ENCODE peak calls at places on chromosomes 5 and 9, in seven cellular contexts. D is prostate gland, G is sigmoid colon, K is GM23338, O is stomach, Q is GM12891, J is GM12878. R is an unnamed sample.

GRCh38 chr5:109996246-109996645 is 306.5 kb downstream of the MAN2A1 start:
- DNase-seq in O (no peak), K (no peak), J (no peak), Q (no peak), G (no peak), D (no peak), R (no peak)

GRCh38 chr5:149256451-149256850 is 15.2 kb upstream of the AFAP1L1 start:
- DNase-seq in G (no peak), D (no peak), Q (no peak), O (no peak), J (no peak), K (no peak), R (no peak)

GRCh38 chr5:136080483-136081180 is 51.8 kb downstream of the TGFBI start:
- DNase-seq in D (peak), G (peak), J (peak), K (peak), Q (peak), O (peak), R (no peak)

GRCh38 chr5:155021858-155022257 is 8.3 kb downstream of the KIF4B start:
- DNase-seq in K (no peak), J (no peak), O (no peak), Q (no peak), G (no peak), D (no peak), R (no peak)

GRCh38 chr5:173988554-173989431 is at the start of gene C5orf47:
- DNase-seq in K (no peak), J (no peak), D (no peak), O (no peak), Q (no peak), G (no peak), R (no peak)

GRCh38 chr9:114116061-114116747 is 17.1 kb upstream of the KIF12 start:
- DNase-seq in G (no peak), K (no peak), D (no peak), Q (no peak), J (no peak), O (no peak), R (no peak)

GRCh38 chr5:170623576-170624181 is 119.9 kb downstream of the KCNIP1 start:
- DNase-seq in G (peak), D (peak), Q (no peak), O (peak), J (no peak), K (peak), R (no peak)

GRCh38 chr9:92728831-92729734 is 35.5 kb downstream of the BICD2 start:
- DNase-seq in G (no peak), Q (peak), J (no peak), O (peak), K (peak), D (no peak), R (peak)

GRCh38 chr5:169299651-169300467 is 1.1 kb downstream of the SLIT3 start:
- DNase-seq in G (peak), K (peak), J (no peak), O (no peak), D (no peak), Q (no peak), R (no peak)

GRCh38 chr5:10555134-10555733 is 8.6 kb upstream of the ANKRD33B start:
- DNase-seq in D (no peak), G (peak), J (no peak), K (no peak), Q (no peak), O (no peak), R (no peak)

GRCh38 chr9:129198737-129199435 is 20.8 kb upstream of the IER5L start:
- DNase-seq in O (no peak), J (no peak), Q (no peak), K (peak), D (no peak), G (no peak), R (no peak)

GRCh38 chr5:142670811-142671210 is 15.1 kb downstream of the FGF1 start:
- DNase-seq in K (no peak), J (no peak), D (no peak), O (no peak), G (no peak), Q (no peak), R (no peak)

GRCh38 chr5:134647750-134648424 is 698 bp upstream of the SEC24A start:
- DNase-seq in K (peak), O (no peak), J (peak), Q (no peak), D (no peak), G (no peak), R (no peak)

GRCh38 chr5:142833517-142834446 is 63.6 kb downstream of the ARHGAP26 start:
- DNase-seq in D (no peak), O (no peak), Q (no peak), G (no peak), K (no peak), J (no peak), R (no peak)

GRCh38 chr9:5512658-5513452 is 2.5 kb downstream of the PDCD1LG2 start:
- DNase-seq in D (no peak), J (no peak), G (no peak), Q (no peak), O (no peak), K (no peak), R (no peak)

GRCh38 chr5:53109041-53109435 is 519 bp downstream of the MOCS2 start:
- DNase-seq in K (peak), O (no peak), G (no peak), J (peak), Q (no peak), D (peak), R (no peak)

GRCh38 chr9:113910036-113910639 is 34.0 kb downstream of the ZNF618 start:
- DNase-seq in O (peak), K (no peak), Q (no peak), D (peak), J (no peak), G (no peak), R (no peak)

GRCh38 chr9:37678789-37679273 is 28.1 kb downstream of the FRMPD1 start:
- DNase-seq in K (peak), J (no peak), Q (no peak), O (no peak), D (no peak), G (no peak), R (peak)

GRCh38 chr9:27377147-27377807 is 80.3 kb upstream of the EQTN start:
- DNase-seq in G (no peak), K (no peak), Q (no peak), O (no peak), D (no peak), J (no peak), R (no peak)

GRCh38 chr5:17694922-17695321 is 60.7 kb downstream of the TAF11L14 start:
- DNase-seq in Q (no peak), O (no peak), K (no peak), G (no peak), D (no peak), J (no peak), R (no peak)

GRCh38 chr5:431001-431710 is 11.8 kb upstream of the EXOC3 start:
- DNase-seq in K (peak), O (peak), Q (peak), G (peak), D (no peak), J (no peak), R (no peak)

GRCh38 chr5:38078161-38078560 is 180.2 kb upstream of the EGFLAM start:
- DNase-seq in J (no peak), Q (no peak), O (no peak), G (no peak), K (no peak), D (no peak), R (no peak)

GRCh38 chr9:36597412-36598178 is 24.9 kb downstream of the MELK start:
- DNase-seq in G (no peak), D (no peak), Q (peak), J (no peak), O (no peak), K (peak), R (no peak)

GRCh38 chr5:74918232-74918669 is 52.1 kb upstream of the FAM169A start:
- DNase-seq in G (no peak), K (no peak), Q (no peak), O (no peak), J (no peak), D (no peak), R (no peak)

GRCh38 chr9:79763861-79764260 is 192.1 kb downstream of the TLE4 start:
- DNase-seq in D (no peak), Q (no peak), K (no peak), O (peak), G (peak), J (no peak), R (no peak)

GRCh38 chr9:125377584-125378250 is 116.1 kb downstream of the GAPVD1 start:
- DNase-seq in G (no peak), J (no peak), D (no peak), Q (no peak), K (no peak), O (no peak), R (no peak)

GRCh38 chr5:103569313-103570060 is 6.9 kb upstream of the NUDT12 start:
- DNase-seq in O (peak), K (no peak), D (no peak), G (no peak), Q (no peak), J (no peak), R (no peak)

GRCh38 chr5:108386345-108387061 is 4.6 kb upstream of the FBXL17 start:
- DNase-seq in J (no peak), K (no peak), O (no peak), Q (no peak), G (no peak), D (no peak), R (no peak)

GRCh38 chr9:80995759-80996158 is 693.6 kb downstream of the TLE1 start:
- DNase-seq in K (no peak), D (no peak), O (no peak), Q (no peak), G (no peak), J (no peak), R (no peak)

GRCh38 chr5:150619359-150620230 is 20.9 kb upstream of the SYNPO start:
- DNase-seq in K (no peak), J (no peak), Q (no peak), G (no peak), D (no peak), O (no peak), R (no peak)

GRCh38 chr5:149062371-149063016 is 368 bp downstream of the SH3TC2 start:
- DNase-seq in J (no peak), D (no peak), G (no peak), O (no peak), K (no peak), Q (no peak), R (no peak)

GRCh38 chr5:58491216-58491892 is at the start of gene GAPT:
- DNase-seq in G (no peak), Q (peak), O (no peak), J (peak), D (no peak), K (no peak), R (no peak)

DNA sequence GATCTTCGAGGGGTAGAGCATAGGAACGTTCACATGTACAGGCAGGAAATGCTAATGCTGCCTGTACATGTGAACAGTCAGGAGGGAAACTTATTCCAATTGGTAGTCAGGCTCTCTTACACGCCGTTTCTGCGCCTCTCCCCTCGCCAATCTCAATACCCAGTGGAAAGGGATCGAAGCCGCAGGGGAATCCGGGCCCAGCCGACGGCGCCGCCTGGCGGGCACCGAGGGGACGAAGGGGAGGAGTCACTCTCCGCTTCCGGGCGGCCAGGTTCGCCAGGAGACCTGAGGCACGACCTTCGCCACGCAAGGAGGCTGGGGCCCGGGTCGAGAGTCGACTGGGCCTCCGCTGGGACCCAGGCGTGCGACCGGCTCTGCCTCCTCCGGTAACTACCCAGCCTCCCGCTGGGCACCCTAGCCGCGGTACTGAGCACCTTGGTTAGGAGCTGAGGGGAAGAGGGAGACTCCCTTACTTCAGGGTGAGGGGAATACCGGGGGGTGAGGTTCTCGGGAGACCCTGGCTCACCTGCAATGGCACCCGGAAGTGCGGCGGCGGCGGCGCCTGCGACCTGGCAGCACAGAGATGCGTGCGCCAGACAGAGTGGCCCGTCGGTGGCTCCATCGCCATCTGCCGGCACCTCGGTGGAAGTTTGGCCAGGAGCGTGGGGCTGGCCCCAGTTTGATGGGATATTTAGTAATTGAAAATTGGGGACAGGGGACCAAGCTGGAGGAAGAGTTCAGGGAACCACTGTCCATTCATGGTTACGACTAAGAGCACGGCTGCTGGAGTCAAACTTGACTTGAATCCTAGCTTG is at the start of gene PIGO:
- DNase-seq in G (peak), D (peak), J (no peak), K (peak), Q (peak), O (peak), R (no peak)
- TF ChIP-seq POLR2AphosphoS5 in G (no peak), D (peak), J (peak), K (peak), Q (peak), O (peak), R (no peak)

DNA sequence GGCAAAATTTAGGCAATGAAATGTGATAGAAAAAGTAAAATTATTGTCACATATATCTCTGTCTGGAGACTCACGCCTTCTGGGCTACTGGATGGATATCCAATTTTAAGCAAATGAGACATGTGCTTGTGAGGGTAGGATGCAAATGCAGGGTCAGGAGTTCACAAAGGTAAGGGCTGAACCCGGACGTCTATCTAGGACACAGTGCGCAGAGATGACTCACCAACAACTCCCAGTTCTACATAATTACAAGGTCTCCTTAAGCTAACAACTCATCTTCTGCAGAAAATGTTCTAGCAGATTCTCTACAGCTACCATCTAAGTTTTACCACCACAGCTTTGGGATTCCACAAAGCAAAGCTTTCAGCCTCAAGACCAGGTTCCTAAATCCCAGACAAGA is 160.5 kb downstream of the ENTREP1 start:
- DNase-seq in O (no peak), J (no peak), D (no peak), Q (no peak), K (no peak), G (no peak), R (peak)
- TF ChIP-seq POLR2AphosphoS5 in O (no peak), J (no peak), D (no peak), Q (no peak), K (no peak), G (no peak), R (no peak)

GRCh38 chr5:139308797-139309196 is 15.3 kb downstream of the MATR3 start:
- DNase-seq in J (no peak), Q (no peak), K (no peak), O (no peak), G (no peak), D (no peak), R (no peak)

GRCh38 chr5:139306628-139307379 is 13.3 kb downstream of the MATR3 start:
- DNase-seq in Q (no peak), O (no peak), D (no peak), K (no peak), J (no peak), G (no peak), R (no peak)

GRCh38 chr5:139304391-139305324 is 11.1 kb downstream of the MATR3 start:
- DNase-seq in K (no peak), G (no peak), O (no peak), Q (no peak), J (no peak), D (no peak), R (no peak)

GRCh38 chr5:139301766-139302499 is 8.4 kb downstream of the MATR3 start:
- DNase-seq in K (no peak), Q (no peak), J (no peak), G (no peak), D (no peak), O (no peak), R (no peak)

DNA sequence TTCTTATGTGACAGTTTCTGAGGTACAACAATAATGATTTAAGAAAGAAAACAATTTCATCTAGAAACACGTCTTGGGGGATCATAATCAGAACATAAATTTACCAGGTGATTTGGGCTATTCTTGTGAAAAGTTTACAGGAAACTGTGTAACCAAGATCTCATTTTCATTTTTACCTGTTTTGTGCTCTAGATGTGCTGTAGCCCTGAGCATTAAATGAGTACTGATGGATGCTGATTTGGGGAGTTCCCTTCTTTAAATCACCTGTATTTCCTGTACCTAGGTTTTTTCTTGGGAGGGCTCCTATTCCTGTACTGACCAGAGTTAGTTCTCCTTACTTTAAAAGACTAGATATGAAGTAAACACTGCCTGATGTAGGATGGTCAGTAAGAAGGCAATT is 12.7 kb downstream of the MATR3 start:
- DNase-seq in Q (no peak), K (no peak), J (no peak), G (no peak), O (no peak), D (no peak), R (no peak)
- TF ChIP-seq POLR2AphosphoS5 in Q (no peak), K (no peak), J (no peak), G (no peak), O (no peak), D (no peak), R (no peak)

GRCh38 chr9:127968717-127969383 is 11.9 kb downstream of the EEIG1 start:
- DNase-seq in O (peak), Q (no peak), G (peak), K (no peak), J (no peak), D (peak), R (no peak)
- TF ChIP-seq POLR2AphosphoS5 in O (peak), Q (no peak), G (peak), K (no peak), J (no peak), D (no peak), R (peak)

DNA sequence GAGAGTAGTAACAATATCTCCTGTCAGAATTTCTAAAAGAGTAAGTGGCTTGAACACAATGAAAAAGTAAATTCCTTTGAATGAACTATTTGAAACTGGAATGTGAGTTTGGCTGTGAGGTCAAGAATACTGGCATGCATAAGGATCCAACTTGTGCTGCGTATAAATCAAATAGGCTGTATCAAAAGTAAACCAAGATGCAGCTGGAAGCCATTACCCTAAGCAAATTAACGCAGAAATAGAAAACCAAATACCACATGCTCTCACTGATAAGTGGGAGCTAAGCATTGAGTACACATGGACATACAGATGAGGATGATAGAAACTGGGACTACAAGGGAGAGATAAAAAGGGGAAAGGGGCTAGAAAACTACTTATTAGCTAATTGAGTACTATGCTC is 24.0 kb upstream of the SRFBP1 start:
- DNase-seq in J (no peak), D (no peak), G (no peak), K (no peak), O (no peak), Q (no peak), R (no peak)
- TF ChIP-seq POLR2AphosphoS5 in J (no peak), D (no peak), G (no peak), K (no peak), O (no peak), Q (no peak), R (no peak)

R was measured in vagina.